ENCODE peak calls at places on chromosome 19, in nine cellular contexts. E is spleen, G is vagina, L is H1, I is endothelial cell of umbilical vein, V is heart left ventricle, S is tibial nerve, J is Peyer's patch, D is upper lobe of left lung. K is an unnamed sample.

GRCh38 chr19:45883586-45883880 is 2.4 kb downstream of the IRF2BP1 start:
- DNase-seq in E (no peak), L (no peak), D (no peak), J (no peak), V (no peak), G (no peak), S (no peak), I (no peak), K (no peak)

GRCh38 chr19:38743394-38744297 is 628 bp downstream of the CAPN12 start:
- DNase-seq in J (no peak), S (no peak), G (no peak), I (no peak), L (no peak), E (peak), D (peak), V (no peak), K (no peak)

GRCh38 chr19:10888421-10888866 is 17.1 kb downstream of the CARM1 start:
- DNase-seq in S (no peak), D (no peak), I (no peak), L (no peak), J (no peak), E (no peak), G (no peak), V (no peak), K (no peak)

GRCh38 chr19:1136201-1136600 is 32.4 kb downstream of the GPX4 start:
- DNase-seq in J (peak), L (no peak), G (no peak), D (peak), I (no peak), S (no peak), V (no peak), E (no peak), K (no peak)

GRCh38 chr19:4713384-4713951 is 10.2 kb downstream of the DPP9 start:
- DNase-seq in J (peak), E (no peak), I (peak), D (peak), V (peak), G (peak), S (peak), L (no peak), K (no peak)

GRCh38 chr19:39936020-39936419 is 1.6 kb upstream of the FCGBP start:
- DNase-seq in L (no peak), I (no peak), D (no peak), V (no peak), E (no peak), G (no peak), J (peak), S (no peak), K (peak)

GRCh38 chr19:47582320-47582909 is 9.5 kb upstream of the ZNF541 start:
- DNase-seq in S (no peak), J (no peak), G (no peak), E (no peak), L (no peak), I (no peak), D (no peak), V (no peak), K (no peak)

GRCh38 chr19:37905936-37906867 is at the start of gene WDR87:
- DNase-seq in V (peak), G (no peak), S (no peak), E (peak), D (peak), J (peak), L (no peak), I (no peak), K (peak)

GRCh38 chr19:17866312-17867012 is 5.3 kb upstream of the SLC5A5 start:
- DNase-seq in I (no peak), E (no peak), V (no peak), L (peak), G (no peak), J (no peak), S (no peak), D (no peak), K (no peak)
- TF ChIP-seq POLR2A in I (no peak), E (no peak), V (no peak), L (no peak), G (no peak), J (no peak), S (no peak), D (no peak), K (no peak)

DNA sequence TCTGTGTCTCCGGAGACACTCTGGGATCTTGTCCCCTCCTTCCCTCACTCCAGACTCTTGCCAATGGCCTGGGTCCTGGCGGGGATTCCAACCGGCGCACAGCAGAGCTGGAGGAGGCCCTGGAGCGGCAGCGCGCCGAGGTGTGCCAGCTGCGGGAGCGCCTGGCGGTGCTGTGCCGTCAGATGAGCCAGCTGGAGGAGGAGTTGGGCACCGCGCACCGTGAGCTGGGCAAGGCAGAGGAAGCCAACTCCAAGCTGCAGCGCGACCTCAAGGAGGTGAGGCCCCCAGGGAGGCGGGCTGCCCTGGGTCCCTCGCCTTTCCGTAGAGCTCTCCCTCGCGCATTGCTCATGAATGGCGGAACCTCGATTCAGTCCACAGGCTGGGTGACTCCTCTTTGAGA is 11.0 kb downstream of the PPFIA3 start:
- DNase-seq in L (no peak), I (no peak), G (no peak), S (no peak), J (no peak), D (peak), V (no peak), E (no peak), K (no peak)
- TF ChIP-seq POLR2A in L (no peak), I (no peak), G (no peak), S (no peak), J (no peak), D (no peak), V (no peak), E (no peak), K (no peak)

GRCh38 chr19:19866599-19867248 is 1.0 kb downstream of the ZNF253 start:
- DNase-seq in I (peak), L (peak), V (no peak), D (no peak), S (no peak), G (no peak), E (peak), J (peak), K (peak)
- TF ChIP-seq POLR2A in I (no peak), L (peak), V (no peak), D (no peak), S (no peak), G (no peak), E (no peak), J (no peak), K (no peak)

DNA sequence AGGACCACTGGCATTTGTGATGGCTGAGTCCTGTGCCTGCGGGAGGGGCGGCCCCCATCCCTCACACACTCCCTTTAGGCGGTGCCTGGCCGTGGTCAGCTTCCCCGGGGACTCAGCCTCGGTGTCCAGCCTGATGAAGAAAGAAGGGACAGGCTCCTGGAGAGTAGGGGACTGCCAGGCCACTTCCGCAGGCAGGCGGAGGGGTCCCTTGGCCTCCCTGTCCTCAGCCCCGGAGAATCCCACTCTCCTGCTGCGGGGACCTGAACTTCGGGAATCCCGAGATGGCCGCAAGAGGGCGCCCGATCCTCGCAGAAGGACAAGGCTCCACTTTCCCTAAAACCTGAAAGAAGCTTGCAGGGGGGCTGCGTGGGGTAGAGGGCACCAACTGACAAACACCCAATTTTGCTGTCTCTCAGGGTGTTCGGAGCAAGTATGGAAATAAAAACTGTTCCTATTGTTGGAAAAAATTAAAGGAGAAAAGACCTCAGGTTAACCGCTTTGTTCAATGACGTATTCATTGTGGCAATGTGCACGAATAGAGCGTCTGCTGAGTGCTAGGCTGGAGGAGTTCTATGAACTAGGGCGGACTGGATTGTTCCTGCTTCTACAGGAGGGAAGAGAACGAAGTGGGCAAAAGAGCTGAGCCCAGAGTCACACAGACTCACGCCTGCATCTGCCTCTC is 297.3 kb downstream of the ZNF536 start:
- DNase-seq in V (peak), L (peak), J (peak), S (peak), D (peak), G (no peak), I (peak), E (peak), K (peak)
- TF ChIP-seq POLR2A in V (no peak), L (no peak), J (no peak), S (no peak), D (no peak), G (no peak), I (no peak), E (no peak), K (no peak)

GRCh38 chr19:7476941-7477494 is 11.8 kb downstream of the PEX11G start:
- DNase-seq in D (peak), V (no peak), G (no peak), J (no peak), L (no peak), I (no peak), E (no peak), S (no peak), K (no peak)

GRCh38 chr19:7475665-7476064 is 13.2 kb downstream of the PEX11G start:
- DNase-seq in G (no peak), J (peak), E (no peak), S (no peak), I (no peak), V (no peak), D (no peak), L (no peak), K (no peak)

GRCh38 chr19:7478173-7478842 is 10.5 kb downstream of the PEX11G start:
- DNase-seq in S (no peak), D (no peak), I (no peak), G (no peak), E (no peak), L (no peak), J (no peak), V (no peak), K (no peak)

GRCh38 chr19:7477758-7478157 is 11.1 kb downstream of the PEX11G start:
- DNase-seq in G (no peak), I (no peak), D (no peak), L (no peak), E (no peak), V (no peak), J (no peak), S (no peak), K (no peak)

DNA sequence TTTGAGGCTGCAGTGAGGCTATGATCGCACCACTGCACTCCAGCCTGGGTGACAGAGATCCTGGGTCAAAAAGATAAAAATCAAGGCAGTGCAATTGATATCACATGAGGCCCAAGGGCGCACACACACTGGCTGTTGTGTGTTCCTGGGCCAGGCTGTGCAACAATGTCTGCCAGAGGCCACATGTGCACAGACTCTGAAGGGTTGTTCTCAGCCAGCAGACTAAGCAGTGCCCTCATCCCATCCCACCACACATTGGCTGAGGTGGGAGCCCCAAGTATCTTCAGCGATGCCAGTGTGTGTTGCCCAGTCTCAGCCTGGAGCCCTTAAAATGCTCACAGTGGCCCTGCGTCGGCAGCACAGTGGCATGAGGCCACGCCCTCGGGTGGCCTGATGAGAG is 12.6 kb downstream of the PEX11G start:
- DNase-seq in J (peak), I (no peak), V (no peak), E (no peak), L (no peak), S (no peak), D (no peak), G (no peak), K (no peak)
- TF ChIP-seq POLR2A in J (no peak), I (no peak), V (no peak), E (no peak), L (no peak), S (no peak), D (no peak), G (no peak), K (no peak)

K was measured in erythroblast.